ENCODE peak calls at places on chromosome 20, in five cellular contexts. W is RCC 7860, K is GM12865, F is GM04504, Z is ELR. N is an unnamed sample.

GRCh38 chr20:49866051-49866450 is 49.3 kb downstream of the SPATA2 start:
- DNase-seq in F (peak), Z (peak), K (peak), W (no peak), N (no peak)

GRCh38 chr20:45969712-45970634 is 2.0 kb downstream of the ZNF335 start:
- DNase-seq in Z (peak), K (no peak), F (no peak), W (peak), N (peak)

GRCh38 chr20:51184289-51184688 is 161.4 kb upstream of the KCNG1 start:
- DNase-seq in K (no peak), W (no peak), Z (peak), F (no peak), N (no peak)

GRCh38 chr20:14902432-14903089 is 565.1 kb upstream of the FLRT3 start:
- DNase-seq in K (peak), W (no peak), F (no peak), Z (no peak), N (no peak)

GRCh38 chr20:32355417-32355841 is 2.7 kb upstream of the ASXL1 start:
- DNase-seq in W (no peak), K (peak), F (no peak), Z (no peak), N (no peak)

GRCh38 chr20:37518059-37518458 is 3.0 kb upstream of the NNAT start:
- DNase-seq in W (no peak), Z (no peak), K (no peak), F (no peak), N (no peak)

GRCh38 chr20:45341939-45342862 is 6.0 kb downstream of the SDC4 start:
- DNase-seq in W (peak), K (no peak), F (no peak), Z (peak), N (peak)

GRCh38 chr20:49646126-49646525 is 67.6 kb downstream of the B4GALT5 start:
- DNase-seq in F (peak), W (no peak), Z (peak), K (no peak), N (no peak)

GRCh38 chr20:33005132-33005566 is 916 bp upstream of the SUN5 start:
- DNase-seq in Z (peak), F (no peak), K (peak), W (peak), N (peak)

GRCh38 chr20:49877254-49877990 is 37.9 kb downstream of the SPATA2 start:
- DNase-seq in K (no peak), Z (no peak), F (no peak), W (no peak), N (no peak)

GRCh38 chr20:62377064-62377461 is 9.8 kb upstream of the RPS21 start:
- DNase-seq in W (no peak), K (no peak), F (no peak), Z (no peak), N (no peak)

GRCh38 chr20:5544702-5545101 is 205.5 kb upstream of the SHLD1 start:
- DNase-seq in W (no peak), K (no peak), Z (no peak), F (no peak), N (no peak)